ENCODE peak calls at places on chromosomes 13 and 19, in seven cellular contexts. P is mesendoderm, G is H9, Y is OCI-LY7, B is IMR-90, W is HCT116, S is A549. N is an unnamed sample.

GRCh38 chr13:60627071-60627686 is 230.2 kb downstream of the TDRD3 start:
- DNase-seq in S (peak), Y (peak), W (peak), P (peak), B (peak), G (peak), N (peak)

GRCh38 chr19:53057904-53058579 is 13.5 kb downstream of the ERVV-2 start:
- DNase-seq in S (no peak), P (peak), W (no peak), B (no peak), G (peak), Y (no peak), N (peak)

GRCh38 chr13:32595306-32595705 is 9.1 kb downstream of the PDS5B start:
- DNase-seq in G (no peak), P (no peak), Y (no peak), W (no peak), S (no peak), B (peak), N (no peak)

GRCh38 chr19:4642625-4643024 is 3.3 kb downstream of the TNFAIP8L1 start:
- DNase-seq in W (no peak), P (no peak), Y (no peak), G (no peak), B (no peak), S (no peak), N (no peak)

GRCh38 chr13:83798731-83799130 is 83.5 kb downstream of the SLITRK1 start:
- DNase-seq in Y (no peak), P (no peak), B (peak), S (no peak), G (no peak), W (no peak), N (peak)

GRCh38 chr13:32284927-32285632 is 30.1 kb downstream of the ZAR1L start:
- DNase-seq in G (no peak), Y (no peak), P (peak), S (no peak), W (peak), B (peak), N (peak)

GRCh38 chr19:28042516-28042915 is 1170.4 kb downstream of the UQCRFS1 start:
- DNase-seq in S (no peak), P (no peak), G (no peak), W (no peak), Y (no peak), B (no peak), N (no peak)

GRCh38 chr19:51691122-51692064 is 1.7 kb upstream of the SPACA6 start:
- DNase-seq in G (no peak), W (no peak), P (peak), S (no peak), Y (no peak), B (peak), N (no peak)

GRCh38 chr13:25847145-25847544 is 204.7 kb downstream of the SHISA2 start:
- DNase-seq in W (no peak), P (no peak), Y (no peak), B (no peak), S (no peak), G (no peak), N (no peak)

GRCh38 chr19:18737337-18737953 is 53.7 kb downstream of the COMP start:
- DNase-seq in S (no peak), W (no peak), B (peak), Y (no peak), G (peak), P (no peak), N (no peak)

GRCh38 chr19:38213911-38214625 is 10.0 kb downstream of the DPF1 start:
- DNase-seq in W (no peak), B (peak), G (no peak), S (no peak), Y (no peak), P (peak), N (peak)

GRCh38 chr19:51098366-51099069 is 9.7 kb downstream of the CTU1 start:
- DNase-seq in S (no peak), W (no peak), P (no peak), Y (no peak), B (no peak), G (no peak), N (no peak)

GRCh38 chr13:39417131-39417530 is 185.9 kb downstream of the LHFPL6 start:
- DNase-seq in Y (peak), S (no peak), W (no peak), B (no peak), P (peak), G (peak), N (no peak)

GRCh38 chr19:33722456-33723239 is 74.0 kb upstream of the KCTD15 start:
- DNase-seq in B (no peak), W (no peak), Y (no peak), S (no peak), G (no peak), P (no peak), N (no peak)

GRCh38 chr13:23579886-23580706 is 9.9 kb downstream of the TNFRSF19 start:
- DNase-seq in W (no peak), S (no peak), P (no peak), Y (no peak), G (no peak), B (peak), N (peak)

GRCh38 chr13:23574421-23574820 is 4.2 kb downstream of the TNFRSF19 start:
- DNase-seq in G (no peak), S (no peak), P (no peak), W (no peak), Y (no peak), B (no peak), N (no peak)

GRCh38 chr13:23575632-23576031 is 5.4 kb downstream of the TNFRSF19 start:
- DNase-seq in Y (no peak), S (no peak), W (no peak), G (no peak), B (no peak), P (no peak), N (no peak)

GRCh38 chr13:23579072-23579885 is 9.1 kb downstream of the TNFRSF19 start:
- DNase-seq in W (peak), B (peak), G (peak), Y (peak), S (peak), P (peak), N (peak)

DNA sequence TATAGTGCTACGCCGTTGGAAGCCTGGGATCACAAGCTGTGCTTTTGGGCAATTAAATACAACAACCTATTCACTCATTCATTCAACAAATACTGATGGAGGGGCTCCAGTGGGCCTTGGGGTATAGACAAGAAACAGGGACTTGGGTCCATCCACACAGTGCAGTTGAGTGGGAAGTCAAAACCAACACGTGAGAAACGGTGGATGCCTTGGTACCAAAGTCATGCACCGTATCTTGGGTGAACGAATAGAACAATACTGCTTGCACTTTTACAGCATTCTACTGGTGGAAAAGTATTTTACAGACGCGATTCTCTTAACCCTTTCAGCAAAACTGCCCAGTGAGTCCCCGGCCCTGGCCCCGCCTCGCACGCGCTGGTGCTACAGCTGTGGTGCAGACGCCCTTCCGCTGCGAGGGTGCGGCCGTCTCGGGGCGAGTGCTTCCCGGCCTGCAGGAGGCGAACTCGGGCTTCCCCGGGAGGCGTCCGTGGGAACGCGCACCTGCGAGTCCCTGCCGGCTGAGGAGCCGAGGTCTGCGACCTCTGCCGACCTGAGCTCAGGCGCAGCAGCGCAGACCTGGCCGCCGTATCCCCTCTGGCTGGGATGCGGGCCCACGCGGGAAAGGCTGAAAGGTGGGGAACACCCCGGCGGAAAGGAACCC is 8.3 kb downstream of the TNFRSF19 start:
- DNase-seq in W (no peak), G (peak), B (peak), S (peak), P (peak), Y (peak), N (peak)
- H3K4me2 ChIP-seq in W (peak), G (peak), B (peak), S (peak), P (peak), Y (peak), N (peak)

GRCh38 chr13:21610687-21611086 is 6.7 kb upstream of the MICU2 start:
- DNase-seq in S (no peak), G (no peak), W (no peak), P (no peak), B (no peak), Y (no peak), N (no peak)

GRCh38 chr13:21603531-21604448 is at the start of gene MICU2:
- DNase-seq in W (peak), B (peak), S (peak), P (peak), Y (peak), G (peak), N (peak)

GRCh38 chr13:21608961-21609360 is 5.0 kb upstream of the MICU2 start:
- DNase-seq in B (no peak), W (no peak), S (no peak), G (no peak), P (no peak), Y (no peak), N (peak)

GRCh38 chr13:21606781-21607180 is 2.8 kb upstream of the MICU2 start:
- DNase-seq in Y (no peak), W (no peak), G (no peak), P (no peak), B (no peak), S (no peak), N (no peak)

GRCh38 chr13:21606251-21606650 is 2.3 kb upstream of the MICU2 start:
- DNase-seq in W (no peak), P (no peak), Y (no peak), G (no peak), B (no peak), S (no peak), N (no peak)
- H3K4me2 ChIP-seq in W (no peak), P (no peak), Y (no peak), G (no peak), B (no peak), S (no peak), N (no peak)

DNA sequence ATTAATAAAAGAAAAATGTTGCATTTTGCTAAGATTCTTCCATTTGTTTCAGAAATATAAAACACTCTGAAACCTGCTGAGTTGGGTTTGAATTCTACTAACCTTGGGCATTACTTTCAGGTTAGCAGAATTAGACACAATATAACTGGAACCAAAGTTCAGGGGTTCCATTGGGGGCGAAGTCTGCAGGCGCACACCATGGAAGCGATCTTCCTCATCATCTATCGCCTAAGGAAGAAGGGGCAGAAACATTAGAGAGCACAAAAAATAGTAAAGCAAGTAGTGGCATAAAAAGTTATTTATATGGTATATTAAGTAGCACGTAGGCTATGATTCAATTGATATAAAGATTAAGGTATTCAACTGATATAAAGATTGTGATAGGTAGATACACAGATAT is 34.1 kb downstream of the CARD8 start:
- DNase-seq in W (no peak), Y (no peak), P (no peak), S (no peak), B (no peak), G (no peak), N (no peak)
- H3K4me2 ChIP-seq in W (no peak), Y (no peak), P (no peak), S (no peak), B (no peak), G (no peak), N (no peak)

GRCh38 chr19:14406645-14407331 is 12.4 kb downstream of the DDX39A start:
- DNase-seq in Y (no peak), G (no peak), W (no peak), B (no peak), S (no peak), P (no peak), N (no peak)
- H3K4me2 ChIP-seq in Y (no peak), G (no peak), W (no peak), B (no peak), S (no peak), P (no peak), N (no peak)

GRCh38 chr19:947090-947706 is 21.4 kb downstream of the ARID3A start:
- DNase-seq in P (no peak), W (no peak), Y (no peak), G (no peak), S (no peak), B (no peak), N (no peak)
- H3K4me2 ChIP-seq in P (no peak), W (no peak), Y (peak), G (no peak), S (no peak), B (no peak), N (no peak)

GRCh38 chr13:85529216-85529590 is 270.0 kb downstream of the SLITRK6 start:
- DNase-seq in W (no peak), P (peak), S (no peak), G (no peak), B (peak), Y (no peak), N (peak)

GRCh38 chr13:85525411-85525810 is 273.8 kb downstream of the SLITRK6 start:
- DNase-seq in S (no peak), W (no peak), Y (no peak), G (no peak), B (no peak), P (no peak), N (no peak)

GRCh38 chr13:85528578-85529215 is 270.5 kb downstream of the SLITRK6 start:
- DNase-seq in B (peak), P (peak), S (no peak), Y (no peak), G (no peak), W (no peak), N (peak)
- H3K4me2 ChIP-seq in B (peak), P (no peak), S (peak), Y (no peak), G (no peak), W (no peak), N (peak)

DNA sequence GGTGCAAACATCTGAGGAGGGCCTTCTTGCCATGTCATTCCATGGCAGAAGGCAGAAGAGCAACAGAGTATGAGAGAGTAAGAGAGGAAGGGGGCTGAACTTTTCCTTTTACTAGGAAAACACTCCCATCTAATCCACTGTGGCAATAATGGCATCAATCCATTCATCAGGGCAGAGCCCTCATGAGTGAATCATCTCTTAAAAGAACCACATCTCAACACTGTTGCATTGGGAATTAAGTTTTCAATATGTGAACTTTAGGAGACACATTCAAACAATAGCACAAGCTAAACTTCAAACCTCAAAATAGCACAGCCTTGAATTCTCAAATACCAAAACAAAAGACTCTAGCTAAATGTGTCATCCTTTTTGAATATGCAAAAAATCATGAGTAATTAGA is 264.5 kb downstream of the KCTD12 start:
- DNase-seq in Y (no peak), B (no peak), S (no peak), W (no peak), P (no peak), G (no peak), N (no peak)
- H3K4me2 ChIP-seq in Y (no peak), B (no peak), S (no peak), W (no peak), P (no peak), G (no peak), N (no peak)

GRCh38 chr13:109293166-109293565 is 493.2 kb downstream of the IRS2 start:
- DNase-seq in S (no peak), P (no peak), G (no peak), B (no peak), Y (no peak), W (no peak), N (no peak)

GRCh38 chr13:109301276-109301675 is 485.1 kb downstream of the IRS2 start:
- DNase-seq in P (no peak), G (no peak), B (no peak), W (no peak), S (no peak), Y (no peak), N (no peak)

GRCh38 chr13:109301711-109302110 is 484.7 kb downstream of the IRS2 start:
- DNase-seq in P (no peak), S (no peak), W (no peak), G (no peak), Y (no peak), B (no peak), N (no peak)

GRCh38 chr13:109297628-109298027 is 488.8 kb downstream of the IRS2 start:
- DNase-seq in G (no peak), P (no peak), Y (no peak), W (no peak), S (no peak), B (peak), N (no peak)
- H3K4me2 ChIP-seq in G (no peak), P (no peak), Y (no peak), W (no peak), S (no peak), B (peak), N (no peak)

GRCh38 chr19:8596168-8596567 is 14.3 kb downstream of the ADAMTS10 start:
- DNase-seq in B (no peak), G (no peak), P (no peak), S (no peak), W (no peak), Y (no peak), N (no peak)

GRCh38 chr19:8593931-8594330 is 16.6 kb downstream of the ADAMTS10 start:
- DNase-seq in S (no peak), P (peak), B (no peak), W (no peak), Y (no peak), G (no peak), N (no peak)

GRCh38 chr19:8600064-8600463 is 10.5 kb downstream of the ADAMTS10 start:
- DNase-seq in W (no peak), G (no peak), Y (no peak), B (no peak), S (no peak), P (no peak), N (no peak)

GRCh38 chr19:8592231-8593009 is 15.2 kb upstream of the MYO1F start:
- DNase-seq in S (peak), W (no peak), G (peak), B (peak), Y (peak), P (peak), N (peak)

GRCh38 chr19:8595651-8596050 is 14.9 kb downstream of the ADAMTS10 start:
- DNase-seq in Y (no peak), P (no peak), G (no peak), S (no peak), B (no peak), W (no peak), N (no peak)
- H3K4me2 ChIP-seq in Y (no peak), P (no peak), G (no peak), S (no peak), B (no peak), W (no peak), N (no peak)

GRCh38 chr19:17617807-17618192 is 62.4 kb downstream of the COLGALT1 start:
- DNase-seq in P (no peak), G (no peak), B (no peak), W (no peak), Y (no peak), S (no peak), N (no peak)

GRCh38 chr19:17616686-17616960 is 61.2 kb downstream of the COLGALT1 start:
- DNase-seq in Y (no peak), P (no peak), W (no peak), B (no peak), S (no peak), G (no peak), N (no peak)

GRCh38 chr19:17614476-17614875 is 59.0 kb downstream of the COLGALT1 start:
- DNase-seq in G (no peak), W (no peak), B (no peak), Y (no peak), P (no peak), S (no peak), N (no peak)

GRCh38 chr19:17616961-17617806 is 61.7 kb downstream of the COLGALT1 start:
- DNase-seq in Y (peak), P (peak), S (peak), W (peak), G (peak), B (peak), N (no peak)

GRCh38 chr19:17615889-17616685 is 60.6 kb downstream of the COLGALT1 start:
- DNase-seq in B (no peak), Y (no peak), W (no peak), G (peak), P (peak), S (no peak), N (no peak)
- H3K4me2 ChIP-seq in B (peak), Y (no peak), W (no peak), G (no peak), P (no peak), S (no peak), N (peak)